ENCODE peak calls at places on chromosomes 12 and 14, in eight cellular contexts. N is HCT116, P is OCI-LY7, I is hepatocyte, G is MM.1S, S is GM23338, H is neural progenitor cell, Q is SK-N-SH. K is an unnamed sample.

GRCh38 chr14:37591941-37592287 is 3.1 kb downstream of the FOXA1 start:
- DNase-seq in N (no peak), P (no peak), I (peak), G (no peak), S (no peak), H (peak), Q (no peak), K (peak)

GRCh38 chr14:94805726-94806288 is 35.9 kb upstream of the GSC start:
- DNase-seq in N (no peak), P (no peak), I (peak), G (no peak), S (no peak), H (peak), Q (no peak), K (no peak)

GRCh38 chr14:22552827-22553076 is 36.3 kb downstream of the DAD1 start:
- DNase-seq in N (no peak), P (no peak), I (no peak), G (no peak), S (no peak), H (no peak), Q (no peak), K (no peak)

GRCh38 chr12:120849765-120850164 is 54.4 kb downstream of the SPPL3 start:
- DNase-seq in N (no peak), P (no peak), I (peak), G (no peak), S (no peak), H (no peak), Q (no peak), K (peak)

GRCh38 chr14:51540364-51540763 is 111.3 kb upstream of the FRMD6 start:
- DNase-seq in N (no peak), P (no peak), I (no peak), G (no peak), S (no peak), H (no peak), Q (no peak), K (peak)

GRCh38 chr14:100827751-100828447 is 2.0 kb downstream of the MEG3 start:
- DNase-seq in N (no peak), P (no peak), I (no peak), G (no peak), S (no peak), H (no peak), Q (no peak), K (peak)

GRCh38 chr12:39412210-39412609 is 30.7 kb downstream of the KIF21A start:
- DNase-seq in N (no peak), P (no peak), I (no peak), G (no peak), S (peak), H (no peak), Q (no peak), K (no peak)

GRCh38 chr14:74368441-74368840 is 20.2 kb downstream of the VRTN start:
- DNase-seq in N (no peak), P (no peak), I (no peak), G (no peak), S (no peak), H (no peak), Q (no peak), K (no peak)

GRCh38 chr14:61489932-61490331 is 168.6 kb downstream of the PRKCH start:
- DNase-seq in N (no peak), P (no peak), I (no peak), G (no peak), S (no peak), H (no peak), Q (no peak), K (peak)

DNA sequence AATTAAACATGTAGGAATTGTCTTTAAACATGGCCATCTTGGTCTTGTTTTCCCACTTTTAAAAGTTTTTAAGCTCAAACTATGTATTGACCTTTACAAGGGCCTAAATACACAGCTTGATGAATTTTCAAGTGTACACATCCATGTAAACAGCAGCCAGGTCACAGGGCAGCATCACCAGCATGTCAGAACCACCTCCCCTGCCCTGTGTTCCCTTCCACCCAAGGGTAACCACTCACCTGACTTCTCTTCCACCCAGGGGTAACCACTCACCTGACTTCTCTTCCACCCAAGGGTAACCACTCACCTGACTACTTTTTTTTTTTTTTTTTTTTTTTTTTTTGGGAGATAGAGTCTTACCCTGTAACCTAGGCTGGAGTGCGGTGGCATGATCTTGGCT is 4.6 kb downstream of the FBXW8 start:
- DNase-seq in N (no peak), P (no peak), I (no peak), G (no peak), S (no peak), H (no peak), Q (no peak), K (no peak)
- TF ChIP-seq EZH2phosphoT487 in N (no peak), P (no peak), I (no peak), G (no peak), S (no peak), H (no peak), Q (no peak), K (no peak)

GRCh38 chr12:46677749-46678148 is 148.0 kb downstream of the SLC38A4 start:
- DNase-seq in N (no peak), P (no peak), I (peak), G (no peak), S (peak), H (no peak), Q (peak), K (peak)

GRCh38 chr12:46680506-46680905 is 145.3 kb downstream of the SLC38A4 start:
- DNase-seq in N (no peak), P (no peak), I (no peak), G (no peak), S (peak), H (no peak), Q (no peak), K (no peak)

GRCh38 chr12:46678441-46678840 is 147.4 kb downstream of the SLC38A4 start:
- DNase-seq in N (no peak), P (no peak), I (no peak), G (no peak), S (no peak), H (no peak), Q (no peak), K (peak)

GRCh38 chr12:46679754-46680153 is 146.0 kb downstream of the SLC38A4 start:
- DNase-seq in N (no peak), P (no peak), I (no peak), G (no peak), S (no peak), H (no peak), Q (no peak), K (no peak)

DNA sequence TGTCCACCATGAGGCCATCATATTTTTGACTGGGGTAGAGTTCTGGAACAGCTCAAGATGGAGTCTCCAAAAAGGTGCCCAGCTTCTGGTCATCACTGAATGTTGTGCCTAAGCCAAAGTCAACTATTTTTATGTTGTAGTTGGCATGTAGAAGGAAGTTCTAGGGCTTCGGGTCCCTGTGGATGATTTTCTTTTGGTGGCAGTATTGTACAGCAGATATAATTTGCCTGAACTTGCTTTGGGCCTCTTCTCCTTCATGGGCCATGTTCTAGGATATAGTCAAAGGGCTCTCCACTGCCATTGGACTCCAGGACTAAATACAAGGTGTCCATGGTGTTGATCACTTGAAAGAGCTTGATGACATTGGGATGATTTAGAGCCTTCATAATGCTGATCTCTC is 143.6 kb downstream of the SLC38A4 start:
- DNase-seq in N (no peak), P (no peak), I (no peak), G (no peak), S (no peak), H (no peak), Q (no peak), K (no peak)
- TF ChIP-seq CTCF in N (no peak), P (no peak), I (no peak), G (no peak), S (no peak), H (no peak), Q (no peak), K (no peak)

DNA sequence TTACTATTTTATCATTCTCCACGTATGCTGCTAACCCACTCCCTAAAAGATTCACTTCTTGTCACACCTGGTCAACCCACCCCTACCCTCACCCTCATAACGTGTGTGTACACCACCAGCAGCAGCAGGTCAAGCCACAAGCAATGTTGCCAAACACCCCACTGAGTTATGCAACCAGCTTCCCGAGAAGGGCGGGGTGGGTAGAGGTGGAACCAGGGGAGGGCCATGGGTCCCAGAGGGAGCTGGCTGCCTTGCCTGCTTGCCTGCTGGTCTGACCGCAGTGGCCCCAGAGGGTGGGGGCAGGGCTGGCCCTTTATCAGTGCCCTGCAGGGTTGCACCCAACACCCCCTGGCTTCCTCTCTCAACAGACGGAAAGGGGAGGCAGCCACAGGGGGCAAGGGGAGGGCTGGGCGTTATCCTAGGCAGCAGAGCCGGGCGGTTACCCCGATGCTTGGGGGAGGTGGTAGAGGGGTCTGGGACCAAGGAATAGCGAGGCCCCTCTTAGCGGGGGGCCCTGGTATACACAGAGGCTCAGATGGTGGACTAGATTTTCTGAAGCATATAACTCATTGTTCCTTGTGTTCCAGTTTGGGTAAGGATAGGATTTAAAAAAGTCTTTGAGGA is 3.5 kb upstream of the NFE2 start:
- DNase-seq in N (no peak), P (peak), I (peak), G (no peak), S (peak), H (no peak), Q (no peak), K (peak)
- TF ChIP-seq EZH2phosphoT487 in N (no peak), P (no peak), I (no peak), G (no peak), S (no peak), H (no peak), Q (no peak), K (no peak)

GRCh38 chr14:80565001-80565400 is 353.7 kb upstream of the DIO2 start:
- DNase-seq in N (no peak), P (no peak), I (no peak), G (no peak), S (no peak), H (no peak), Q (no peak), K (no peak)
- TF ChIP-seq CTCF in N (no peak), P (no peak), I (no peak), G (no peak), S (no peak), H (no peak), Q (no peak), K (no peak)

GRCh38 chr12:63400746-63401145 is 249.7 kb upstream of the AVPR1A start:
- DNase-seq in N (no peak), P (no peak), I (peak), G (no peak), S (no peak), H (no peak), Q (no peak), K (peak)
- TF ChIP-seq EZH2phosphoT487 in N (no peak), P (no peak), I (no peak), G (no peak), S (no peak), H (no peak), Q (no peak), K (no peak)

DNA sequence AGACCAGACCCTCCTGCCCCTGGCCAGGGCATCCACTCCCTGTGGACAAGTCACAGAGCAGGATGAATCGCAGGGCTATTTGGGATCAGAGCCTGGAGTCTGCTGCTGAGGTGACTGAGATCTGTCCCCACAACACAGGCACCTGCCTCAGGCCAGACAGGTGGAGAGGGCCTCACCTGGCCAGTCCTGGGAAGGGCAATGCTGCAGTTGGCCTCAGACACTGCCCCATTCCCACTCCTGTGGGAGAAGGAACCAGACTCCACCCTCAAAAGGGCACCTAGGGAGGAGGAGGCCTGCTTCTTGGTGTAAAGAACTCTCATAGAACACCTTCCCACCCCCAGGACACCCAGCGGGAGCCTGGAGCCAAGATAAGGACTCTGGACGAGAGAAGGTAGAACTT is 48.3 kb upstream of the PLEKHG6 start:
- DNase-seq in N (no peak), P (no peak), I (no peak), G (no peak), S (no peak), H (no peak), Q (no peak), K (no peak)
- TF ChIP-seq CTCF in N (no peak), P (no peak), I (no peak), G (no peak), S (no peak), H (no peak), Q (no peak), K (no peak)

K was measured in PC-3.